ENCODE peak calls at places on chromosomes 16 and 17, in seven cellular contexts. V, A, E, L, Q, F and T are unnamed samples.

GRCh38 chr17:17109896-17110295 is 67.6 kb downstream of the MPRIP start:
- DNase-seq in V (no peak), A (no peak), E (no peak), L (no peak), Q (peak; percentile 91), F (no peak), T (no peak)

GRCh38 chr16:19783363-19783762 is 65.3 kb downstream of the IQCK start:
- DNase-seq in V (no peak), A (no peak), E (no peak), L (no peak), Q (no peak), F (no peak), T (no peak)

GRCh38 chr16:12087901-12088364 is 111.4 kb downstream of the SNX29 start:
- DNase-seq in V (peak; percentile 49), A (peak; percentile 46), E (no peak), L (no peak), Q (no peak), F (no peak), T (no peak)

GRCh38 chr16:117381-118365 is 20.8 kb downstream of the NPRL3 start:
- DNase-seq in V (peak; percentile 34), A (no peak), E (peak; percentile 23), L (peak; percentile 48), Q (peak; percentile 72), F (no peak), T (no peak)

GRCh38 chr17:65794572-65794971 is 233.1 kb upstream of the AXIN2 start:
- DNase-seq in V (no peak), A (no peak), E (peak; percentile 48), L (peak; percentile 35), Q (no peak), F (no peak), T (no peak)

GRCh38 chr17:28029033-28029432 is 13.4 kb upstream of the NLK start:
- DNase-seq in V (no peak), A (no peak), E (no peak), L (no peak), Q (no peak), F (no peak), T (no peak)

GRCh38 chr16:25260416-25260815 is 2.8 kb upstream of the ZKSCAN2 start:
- DNase-seq in V (no peak), A (no peak), E (no peak), L (no peak), Q (no peak), F (no peak), T (no peak)

GRCh38 chr17:37067555-37068111 is 118.9 kb downstream of the AATF start:
- DNase-seq in V (peak; percentile 14), A (peak; percentile 69), E (peak; percentile 69), L (peak; percentile 72), Q (peak; percentile 32), F (no peak), T (no peak)

GRCh38 chr16:3215601-3216262 is 19.2 kb downstream of the ZNF200 start:
- DNase-seq in V (no peak), A (no peak), E (no peak), L (no peak), Q (no peak), F (no peak), T (no peak)

GRCh38 chr17:67995568-67996191 is 589 bp downstream of the C17orf58 start:
- DNase-seq in V (peak; percentile 10), A (peak; percentile 72), E (no peak), L (no peak), Q (peak; percentile 25), F (no peak), T (no peak)

GRCh38 chr17:71809537-71809936 is 311.3 kb upstream of the SOX9 start:
- DNase-seq in V (no peak), A (no peak), E (no peak), L (no peak), Q (no peak), F (no peak), T (no peak)

GRCh38 chr17:74771319-74771914 is 4.7 kb downstream of the NAT9 start:
- DNase-seq in V (no peak), A (no peak), E (no peak), L (no peak), Q (no peak), F (no peak), T (no peak)
- TF ChIP-seq POLR2AphosphoS5 in V (no peak), A (no peak), E (no peak), L (no peak), Q (no peak), F (no peak), T (no peak)

GRCh38 chr16:81650982-81651562 is 128.0 kb upstream of the PLCG2 start:
- DNase-seq in V (peak; percentile 36), A (peak; percentile 95), E (no peak), L (no peak), Q (peak; percentile 56), F (no peak), T (no peak)
- TF ChIP-seq POLR2A in V (no peak), A (peak; percentile 32), E (no peak), L (no peak), Q (no peak), F (no peak), T (no peak)

GRCh38 chr17:42103221-42103954 is 5.1 kb upstream of the ZNF385C start:
- DNase-seq in V (no peak), A (no peak), E (no peak), L (no peak), Q (no peak), F (no peak), T (no peak)
- TF ChIP-seq CTCF in V (no peak), A (no peak), E (no peak), L (no peak), Q (no peak), F (no peak), T (no peak)

GRCh38 chr17:59330314-59330942 is 1.0 kb upstream of the YPEL2 start:
- DNase-seq in V (peak; percentile 11), A (peak; percentile 77), E (no peak), L (peak; percentile 92), Q (peak; percentile 83), F (no peak), T (no peak)
- TF ChIP-seq POLR2AphosphoS5 in V (peak; percentile 29), A (no peak), E (no peak), L (no peak), Q (peak; percentile 56), F (peak; percentile 46), T (no peak)

GRCh38 chr16:47460755-47461597 is at the start of the genes ITFG1 and PHKB:
- DNase-seq in V (peak; percentile 86), A (peak; percentile 92), E (peak; percentile 86), L (peak; percentile 90), Q (peak; percentile 94), F (peak; percentile 95), T (no peak)
- TF ChIP-seq POLR2A in V (peak; percentile 56), A (no peak), E (peak; percentile 74), L (peak; percentile 82), Q (no peak), F (no peak), T (no peak)